ENCODE peak calls at places on chromosomes 16 and 17, in eight cellular contexts. Q is A549, A is K562, R is IMR-90, G is HCT116, Z is H1, W is endothelial cell of umbilical vein, T is GM12878. F is an unnamed sample.

GRCh38 chr17:68320311-68320865 is 29.1 kb downstream of the ARSG start:
- DNase-seq in A (no peak), T (no peak), Z (no peak), Q (no peak), W (no peak), R (no peak), G (no peak), F (no peak)

GRCh38 chr17:8382052-8382879 is 727 bp downstream of the RPL26 start:
- DNase-seq in W (peak), Q (peak), Z (no peak), A (peak), G (no peak), R (no peak), T (no peak), F (no peak)

GRCh38 chr16:50665128-50665878 is 15.8 kb downstream of the SNX20 start:
- DNase-seq in W (peak), R (peak), Z (peak), A (peak), G (peak), T (no peak), Q (peak), F (peak)

GRCh38 chr16:10601444-10602401 is 21.3 kb upstream of the EMP2 start:
- DNase-seq in R (no peak), G (no peak), Q (no peak), T (no peak), W (no peak), Z (no peak), A (no peak), F (peak)

GRCh38 chr16:12976491-12976890 is 75.1 kb downstream of the SHISA9 start:
- DNase-seq in G (no peak), R (no peak), W (no peak), Z (no peak), Q (no peak), T (no peak), A (no peak), F (no peak)

GRCh38 chr16:26717826-26718225 is 348.9 kb upstream of the C16orf82 start:
- DNase-seq in G (no peak), Z (no peak), R (no peak), A (no peak), W (no peak), Q (no peak), T (no peak), F (no peak)

GRCh38 chr17:70677783-70678647 is 508.7 kb downstream of the KCNJ2 start:
- DNase-seq in T (no peak), W (no peak), Z (no peak), Q (no peak), A (no peak), R (no peak), G (no peak), F (peak)

GRCh38 chr17:39551879-39552278 is 55.8 kb downstream of the NEUROD2 start:
- DNase-seq in R (peak), Z (no peak), W (no peak), A (no peak), G (no peak), T (no peak), Q (no peak), F (no peak)

GRCh38 chr17:17567631-17568030 is 23.9 kb downstream of the PEMT start:
- DNase-seq in R (peak), A (no peak), Z (no peak), T (no peak), G (no peak), Q (no peak), W (no peak), F (no peak)

DNA sequence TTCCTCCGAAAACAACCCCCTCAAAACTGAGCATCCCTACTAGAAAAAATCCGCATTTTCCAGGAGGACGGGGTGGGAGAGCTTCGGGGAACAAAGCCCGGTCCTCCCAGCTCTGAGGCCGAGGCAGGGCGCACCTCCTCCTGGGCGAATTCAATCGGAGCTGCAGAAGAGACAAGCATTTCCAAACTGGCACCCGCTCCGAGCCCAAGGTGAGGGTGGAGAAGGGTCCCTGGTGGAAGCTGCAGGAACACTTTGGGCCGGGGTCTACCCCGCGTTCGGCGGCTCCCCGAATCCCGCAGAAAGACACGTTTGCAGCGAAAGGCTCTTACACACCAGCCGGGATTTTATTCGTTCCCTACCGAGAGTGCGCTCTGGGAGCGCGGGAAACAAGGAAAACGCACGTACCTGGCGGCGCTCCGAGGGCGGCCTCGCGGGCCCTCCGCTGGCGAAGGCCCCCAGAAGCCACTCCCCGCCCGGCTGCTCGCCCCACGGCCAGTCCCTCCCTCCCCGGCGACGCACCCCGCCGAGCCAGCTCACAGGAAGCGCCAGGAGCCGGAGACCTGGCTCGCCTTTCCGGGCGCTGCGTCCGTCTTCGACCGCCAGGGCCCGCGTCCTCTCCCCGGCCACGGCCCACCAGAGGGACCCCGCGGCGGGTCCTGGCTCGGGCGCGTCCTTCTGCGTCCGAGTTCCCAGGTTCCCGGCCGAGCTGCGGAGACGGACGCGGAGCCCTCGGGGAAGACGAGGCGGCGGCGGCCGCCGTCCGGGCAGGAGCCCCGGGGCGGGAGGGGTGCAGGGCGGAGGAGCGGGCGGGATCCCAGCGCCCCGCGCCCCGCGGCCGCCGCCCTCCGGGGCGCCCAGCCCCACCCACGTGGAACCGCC is 49.8 kb upstream of the BAHCC1 start:
- DNase-seq in R (peak), A (peak), G (no peak), Q (peak), T (no peak), Z (peak), W (peak), F (peak)
- TF ChIP-seq POLR2A in R (peak), A (peak), G (peak), Q (peak), T (peak), Z (no peak), W (peak), F (no peak)

GRCh38 chr17:13792314-13792713 is 190.6 kb upstream of the HS3ST3A1 start:
- DNase-seq in T (no peak), G (no peak), Z (no peak), A (no peak), R (peak), Q (no peak), W (no peak), F (no peak)
- H3K4me2 ChIP-seq in T (no peak), G (no peak), Z (no peak), A (no peak), R (no peak), Q (no peak), W (no peak), F (no peak)

GRCh38 chr16:9081843-9082242 is 9.6 kb upstream of the HAPSTR1 start:
- DNase-seq in T (no peak), Z (no peak), R (no peak), G (no peak), W (no peak), A (no peak), Q (no peak), F (no peak)

GRCh38 chr16:9079430-9079812 is 12.0 kb upstream of the HAPSTR1 start:
- DNase-seq in G (no peak), A (no peak), Q (no peak), Z (no peak), W (no peak), T (no peak), R (no peak), F (no peak)

GRCh38 chr16:9081183-9081582 is 10.3 kb upstream of the HAPSTR1 start:
- DNase-seq in R (peak), A (no peak), Q (no peak), G (no peak), T (no peak), Z (no peak), W (no peak), F (no peak)

GRCh38 chr16:9077001-9077809 is 14.2 kb upstream of the HAPSTR1 start:
- DNase-seq in G (peak), W (no peak), T (no peak), Q (no peak), A (peak), R (peak), Z (no peak), F (peak)

DNA sequence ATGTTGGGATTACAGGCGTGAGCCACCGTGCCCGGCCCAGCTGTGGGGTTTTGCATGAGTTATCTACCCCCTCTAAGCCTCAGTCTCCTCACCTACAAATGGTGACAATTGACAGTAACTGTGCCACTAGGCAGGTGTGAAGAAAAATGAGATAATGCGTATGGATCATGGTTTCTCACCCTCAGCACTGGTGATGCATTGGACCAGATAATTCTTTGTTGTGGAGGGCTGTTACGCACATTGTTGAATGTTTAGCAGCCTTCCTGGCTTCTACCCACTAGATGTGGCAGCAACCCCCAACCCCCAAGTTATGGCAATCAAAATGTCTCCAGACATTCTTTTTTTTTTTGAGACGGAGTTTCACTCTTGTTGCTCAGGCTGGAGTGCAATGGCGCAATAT is 9.0 kb upstream of the HAPSTR1 start:
- DNase-seq in G (no peak), Z (no peak), T (no peak), W (no peak), Q (no peak), R (no peak), A (no peak), F (no peak)
- TF ChIP-seq POLR2A in G (no peak), Z (no peak), T (no peak), W (no peak), Q (no peak), R (no peak), A (no peak), F (no peak)

DNA sequence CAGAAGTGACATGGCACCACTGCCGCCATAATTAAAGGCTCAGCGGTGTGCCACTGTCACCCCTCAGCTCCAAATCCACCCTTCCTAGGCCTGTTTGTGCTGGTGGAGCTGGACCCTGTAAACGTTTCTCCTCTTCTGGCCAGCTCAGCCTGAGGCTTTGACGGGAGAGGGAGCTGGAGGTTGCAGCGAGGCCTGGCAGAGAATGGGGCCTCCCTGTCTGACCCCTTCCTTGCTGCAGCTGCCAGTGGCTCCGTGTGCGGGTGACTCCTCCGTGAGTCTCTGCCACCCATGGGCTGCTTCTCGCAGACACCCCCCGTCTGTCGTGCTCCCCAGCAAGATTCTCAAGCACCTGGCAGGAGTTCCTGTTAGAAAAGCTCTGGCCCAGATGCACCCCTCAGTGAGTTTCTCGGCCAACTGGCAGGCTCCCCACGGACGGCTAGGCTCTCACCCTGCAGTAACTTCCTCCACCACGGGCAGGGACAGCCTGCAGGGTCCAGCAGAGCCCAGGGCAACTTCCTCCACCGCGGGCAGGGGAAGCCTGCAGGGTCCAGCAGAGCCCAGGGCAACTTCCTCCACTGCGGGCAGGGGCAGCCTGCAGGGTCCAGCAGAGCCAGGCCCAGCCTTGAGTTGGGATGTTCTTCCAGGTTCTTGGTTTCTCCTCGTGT is 4.7 kb upstream of the CHMP6 start:
- DNase-seq in T (no peak), W (no peak), Q (no peak), Z (no peak), G (no peak), R (no peak), A (no peak), F (no peak)
- H3K4me2 ChIP-seq in T (no peak), W (no peak), Q (no peak), Z (no peak), G (no peak), R (no peak), A (no peak), F (peak)

DNA sequence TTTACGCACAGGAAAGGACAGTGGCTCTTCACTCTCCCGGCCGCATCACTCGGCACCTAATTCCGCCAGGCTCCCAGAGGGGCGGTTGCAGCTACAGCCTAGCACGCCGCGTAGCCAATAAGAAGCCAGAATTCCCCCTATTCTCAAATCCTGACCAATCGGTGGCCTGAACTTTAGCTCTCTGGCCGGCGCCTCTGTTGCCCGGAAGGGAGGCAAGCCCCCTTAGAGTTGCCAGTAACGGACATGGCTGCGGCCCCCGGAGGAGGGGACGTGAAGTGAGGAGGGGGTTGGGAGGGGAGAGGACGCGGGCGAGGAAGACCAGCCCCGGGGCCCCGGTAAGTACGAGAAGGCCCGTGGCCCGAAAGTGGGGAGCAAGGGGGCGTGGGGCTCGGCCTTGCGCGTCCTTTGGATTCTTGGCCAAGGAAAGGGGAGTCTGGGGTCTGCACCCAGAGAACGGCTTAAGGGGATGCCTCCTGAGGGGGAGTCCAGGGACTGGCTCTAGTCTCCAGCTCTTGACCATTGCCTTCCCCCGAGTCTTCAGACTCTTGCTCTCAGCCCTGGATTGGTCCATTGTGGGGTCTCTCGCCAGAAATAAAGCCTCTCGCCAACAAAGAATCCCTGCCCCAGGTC is at the start of gene TMEM94:
- DNase-seq in R (peak), Z (peak), G (peak), A (peak), W (peak), Q (peak), T (peak), F (peak)
- TF ChIP-seq POLR2A in R (peak), Z (peak), G (no peak), A (peak), W (peak), Q (peak), T (peak), F (peak)

GRCh38 chr16:67394271-67395104 is 1.2 kb upstream of the TPPP3 start:
- DNase-seq in W (no peak), Q (no peak), R (no peak), G (no peak), A (no peak), T (no peak), Z (peak), F (no peak)
- H3K4me2 ChIP-seq in W (peak), Q (no peak), R (no peak), G (no peak), A (no peak), T (peak), Z (peak), F (no peak)

DNA sequence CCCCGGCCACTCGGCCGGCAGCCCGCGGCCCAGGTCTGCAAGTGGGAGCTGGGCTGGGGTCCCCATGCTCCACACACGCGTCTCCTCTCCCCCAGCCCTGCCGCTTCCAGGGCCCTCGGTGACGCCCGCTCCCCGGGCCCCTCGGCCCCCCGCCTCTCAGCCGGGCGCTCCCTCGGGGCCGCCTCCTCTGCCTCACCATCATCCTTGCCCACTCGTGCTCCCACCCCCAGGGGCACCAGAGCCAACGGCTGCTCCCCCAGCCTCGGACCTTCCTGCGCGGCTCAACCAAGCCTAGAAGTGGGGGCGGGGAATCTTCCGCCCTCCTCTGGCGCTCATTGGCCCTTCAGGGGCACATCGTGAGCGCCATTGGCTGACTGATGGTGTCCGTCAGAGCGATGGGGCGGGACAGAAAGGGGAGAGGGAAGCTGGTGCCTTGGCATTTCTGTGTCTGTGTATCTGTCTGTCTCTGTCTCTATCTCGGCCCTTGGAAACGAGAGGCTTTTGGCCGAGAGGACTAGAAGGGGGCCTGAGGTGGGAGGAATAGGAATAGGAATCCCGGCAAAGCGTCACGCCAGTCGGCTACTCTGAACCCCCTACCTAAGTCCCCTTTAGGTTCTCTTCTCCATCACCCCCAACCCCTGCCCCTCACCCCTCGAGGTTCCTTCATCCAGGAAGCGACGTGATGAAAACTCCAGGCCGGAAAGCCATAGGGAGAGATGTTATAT is 88.9 kb downstream of the CDC27 start:
- DNase-seq in W (peak), A (peak), R (peak), Q (peak), Z (peak), G (peak), T (peak), F (peak)
- TF ChIP-seq POLR2A in W (peak), A (peak), R (no peak), Q (peak), Z (no peak), G (peak), T (peak), F (no peak)

DNA sequence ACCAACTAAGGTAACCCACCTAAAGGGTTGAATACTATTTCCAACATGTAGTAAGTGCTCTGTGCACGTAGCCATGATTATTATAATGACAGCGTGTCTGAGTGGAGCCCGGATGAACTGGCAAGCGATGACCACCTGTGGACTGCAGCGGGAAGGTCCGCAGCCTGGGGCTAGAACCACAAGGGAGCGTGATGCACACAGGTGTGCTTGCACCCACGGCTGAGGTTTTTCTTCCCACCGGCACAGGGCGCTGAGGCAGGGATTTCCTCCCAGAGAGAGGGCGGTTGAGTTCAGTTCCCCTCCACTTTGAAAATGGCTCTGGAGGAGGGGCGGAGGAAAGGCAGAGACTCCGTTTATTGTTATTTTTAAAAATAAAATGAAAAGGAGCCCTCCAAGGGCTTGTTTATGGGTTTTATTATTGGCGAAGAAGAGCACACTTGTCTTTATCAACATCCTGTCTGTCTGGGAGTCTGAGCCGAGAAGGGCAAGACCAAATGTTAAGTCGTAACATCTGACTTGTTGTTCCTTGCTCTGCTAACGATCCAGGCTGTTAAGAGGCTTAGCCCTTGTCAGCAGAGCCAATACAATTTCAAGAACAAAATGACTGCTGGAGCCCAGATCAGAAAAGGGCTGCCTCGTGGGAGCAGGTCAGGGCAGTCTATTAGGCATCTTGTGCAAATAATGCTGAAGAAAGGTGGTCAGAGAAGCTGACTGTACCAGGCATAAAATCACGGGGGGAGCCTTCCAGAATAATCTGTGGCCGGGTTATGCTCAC is 221.6 kb upstream of the HSBP1 start:
- DNase-seq in A (no peak), W (no peak), Q (no peak), T (no peak), R (no peak), G (no peak), Z (no peak), F (no peak)
- H3K4me2 ChIP-seq in A (no peak), W (no peak), Q (no peak), T (no peak), R (no peak), G (no peak), Z (no peak), F (no peak)